ENCODE peak calls at places on chromosomes 12 and 14, in four cellular contexts. M is fibroblast of lung, Q is MM.1S, H is SK-N-SH. K is an unnamed sample.
A peak's percentile ranks its signal among the peaks of the same experiment; 100 is the strongest.

GRCh38 chr12:28189774-28190320 is 409 bp upstream of the CCDC91 start:
- DNase-seq in M (no peak), Q (no peak), H (no peak), K (no peak)

GRCh38 chr12:56115329-56115728 is 1.1 kb upstream of the RPL41 start:
- DNase-seq in M (peak; percentile 20), Q (no peak), H (no peak), K (no peak)

GRCh38 chr14:92880351-92880750 is 42.6 kb upstream of the CHGA start:
- DNase-seq in M (no peak), Q (no peak), H (no peak), K (no peak)

GRCh38 chr14:77458249-77458950 is 507 bp downstream of the AHSA1 start:
- DNase-seq in M (peak; percentile 16), Q (peak; percentile 23), H (peak; percentile 59), K (peak; percentile 46)

GRCh38 chr14:76867536-76868452 is 41.6 kb downstream of the LRRC74A start:
- DNase-seq in M (no peak), Q (no peak), H (no peak), K (peak; percentile 39)

GRCh38 chr12:73274972-73275371 is 1002.8 kb downstream of the TRHDE start:
- DNase-seq in M (no peak), Q (no peak), H (no peak), K (no peak)

GRCh38 chr12:52903285-52903854 is 1.5 kb downstream of the KRT8 start:
- DNase-seq in M (peak; percentile 81), Q (no peak), H (peak; percentile 72), K (peak; percentile 18)

GRCh38 chr12:52946797-52947547 is 1.9 kb upstream of the KRT18 start:
- DNase-seq in M (no peak), Q (no peak), H (no peak), K (no peak)

GRCh38 chr14:75977544-75977943 is 4.3 kb downstream of the TGFB3 start:
- DNase-seq in M (no peak), Q (no peak), H (no peak), K (no peak)

GRCh38 chr12:108735855-108736254 is 4.5 kb upstream of the CORO1C start:
- DNase-seq in M (no peak), Q (no peak), H (no peak), K (no peak)

GRCh38 chr12:107228076-107228475 is 134.7 kb upstream of the CRY1 start:
- DNase-seq in M (no peak), Q (no peak), H (no peak), K (no peak)

DNA sequence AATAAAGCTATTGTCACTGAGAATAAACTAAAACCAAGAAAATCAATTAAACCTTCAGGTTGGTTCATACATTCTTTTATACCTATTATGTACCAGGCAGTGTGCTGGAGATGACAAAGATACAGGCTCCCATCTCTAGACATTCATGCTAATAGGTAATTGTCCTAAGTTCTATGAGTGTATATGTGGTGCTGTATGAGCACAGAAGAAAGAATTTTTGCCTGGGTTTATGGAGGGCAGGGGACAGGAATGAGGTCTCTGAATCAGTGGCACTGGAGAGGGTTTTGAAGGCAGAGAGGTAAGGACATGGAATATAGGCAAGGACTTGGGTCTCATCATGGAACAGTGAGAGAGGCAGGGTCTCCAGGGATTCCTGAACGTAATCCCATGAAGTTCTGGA is 38.7 kb downstream of the MAP1LC3B2 start:
- DNase-seq in M (no peak), Q (no peak), H (no peak), K (no peak)
- H3K4me2 ChIP-seq in M (no peak overlapping the region), Q (no peak overlapping the region), H (no peak overlapping the region), K (no peak overlapping the region)

DNA sequence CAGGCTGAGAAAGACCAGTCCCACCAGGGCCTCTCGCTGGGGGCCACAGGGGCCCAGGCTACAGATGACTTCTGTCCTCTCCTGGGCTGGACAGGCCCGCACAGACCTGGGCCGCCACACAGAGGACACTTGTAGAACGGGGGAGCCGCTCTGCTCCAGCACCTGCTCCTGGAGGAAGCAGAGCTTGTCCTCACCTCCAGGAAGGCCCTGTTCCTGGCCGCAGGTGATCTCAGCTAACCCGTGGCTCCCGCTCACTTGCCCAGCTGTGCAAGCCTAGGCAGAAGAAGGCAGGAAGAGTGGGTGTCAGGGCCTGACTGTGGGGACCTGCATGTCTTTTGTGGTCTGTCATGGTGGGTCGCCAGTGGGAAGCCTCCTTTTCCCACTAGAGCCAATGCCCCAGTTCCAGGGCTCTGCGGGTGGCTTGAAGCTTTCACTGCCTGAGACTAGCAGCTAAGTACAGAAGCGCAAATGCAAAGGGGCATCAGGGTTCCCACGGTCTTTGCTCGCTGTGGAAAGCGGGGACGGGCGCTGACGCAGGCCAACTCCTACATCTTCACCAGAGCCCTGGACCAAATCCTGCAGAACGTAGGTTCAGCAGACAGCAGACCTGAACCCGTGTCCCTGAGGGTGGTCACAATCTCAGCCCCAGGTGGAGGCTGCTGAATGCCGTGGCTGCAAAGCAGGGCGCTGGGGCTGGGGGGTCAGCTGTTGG is 8.8 kb upstream of the CEP170B start:
- DNase-seq in M (no peak), Q (no peak), H (no peak), K (no peak)
- H3K9ac ChIP-seq in M (no peak overlapping the region), Q (no peak overlapping the region), H (no peak overlapping the region), K (no peak overlapping the region)

DNA sequence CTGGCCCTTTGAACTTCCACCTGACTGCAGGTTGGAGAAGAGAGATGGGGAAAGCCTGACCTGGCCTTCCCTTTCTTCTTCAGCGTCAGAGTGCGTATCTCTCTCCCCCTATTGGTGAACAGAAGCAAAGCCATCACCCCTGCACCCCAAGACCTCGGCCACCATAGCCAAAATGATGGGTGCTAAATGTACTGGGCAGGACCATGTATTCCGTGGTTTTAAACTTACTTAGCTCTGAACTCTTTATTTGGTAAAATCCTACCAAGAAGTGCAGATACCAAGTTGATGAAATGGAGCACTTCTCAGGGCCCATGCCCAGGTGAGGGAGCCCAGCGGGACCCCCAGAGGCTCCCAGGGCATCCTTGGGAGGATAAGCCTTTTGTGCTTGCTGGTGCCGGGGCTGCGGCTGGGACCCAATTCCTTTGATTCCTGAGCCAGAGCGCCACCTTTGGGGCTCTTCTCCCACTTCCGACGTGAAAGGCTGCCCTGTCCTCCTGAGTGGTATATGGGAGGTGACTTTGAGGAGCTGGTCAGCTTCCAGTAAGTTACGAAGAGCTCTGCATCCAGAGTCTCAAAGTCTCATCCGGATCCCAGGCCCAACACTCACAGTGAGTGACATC is 9.4 kb downstream of the CCND2 start:
- DNase-seq in M (no peak), Q (no peak), H (no peak), K (no peak)
- TF ChIP-seq CTCF in M (no peak), Q (peak; percentile 32), H (no peak), K (no peak)

GRCh38 chr12:47364251-47364650 is 284.5 kb upstream of the AMIGO2 start:
- DNase-seq in M (no peak), Q (no peak), H (no peak), K (no peak)
- H3K4me2 ChIP-seq in M (no peak overlapping the region), Q (peak overlapping the region; percentile 27), H (no peak overlapping the region), K (peak overlapping the region; percentile 29)

DNA sequence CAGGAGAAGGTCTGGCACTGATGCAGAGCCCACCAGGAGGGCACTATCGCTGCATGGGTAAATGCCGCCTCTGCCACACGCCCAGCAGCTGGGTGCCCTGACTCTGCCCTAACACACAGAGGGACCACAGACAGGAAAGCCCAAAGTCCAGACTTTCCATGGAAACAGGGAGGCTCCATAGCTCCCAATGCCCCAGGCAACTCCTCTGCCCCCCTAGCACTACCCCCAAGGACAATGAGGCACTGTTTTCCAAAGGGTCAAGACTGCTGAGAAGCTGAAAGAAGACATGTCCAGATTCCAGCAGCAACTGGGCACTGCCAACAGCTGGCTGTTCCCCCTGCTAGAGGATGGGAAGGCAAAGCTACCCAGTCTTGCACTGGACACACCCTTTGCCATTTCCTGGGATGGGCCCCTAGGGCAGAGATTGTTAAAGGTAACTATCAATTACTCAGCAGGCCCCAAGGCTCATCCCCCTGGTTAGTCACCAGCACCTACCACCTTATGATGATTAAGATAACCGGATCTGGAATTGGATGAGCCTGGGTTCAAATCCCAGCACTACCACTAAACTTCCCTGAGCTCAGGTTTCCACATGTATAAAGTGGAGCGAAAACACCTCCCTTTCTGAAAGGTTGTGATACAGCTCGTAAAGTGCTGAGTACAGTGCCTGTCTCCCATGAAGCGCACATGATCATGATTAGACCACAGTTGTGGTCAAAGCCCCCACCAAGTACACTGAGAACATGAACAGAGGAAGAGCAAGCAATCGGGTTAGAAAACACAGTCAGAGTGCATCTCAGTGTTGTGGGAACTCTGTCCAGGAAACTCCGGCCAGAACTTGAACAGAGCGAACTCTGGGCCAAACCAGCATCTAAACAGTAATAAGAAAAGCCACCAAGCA is 3.3 kb downstream of the PXN start:
- DNase-seq in M (no peak), Q (no peak), H (no peak), K (no peak)
- H3K9ac ChIP-seq in M (peak overlapping the region; percentile 5), Q (no peak overlapping the region), H (peak overlapping the region; percentile 92), K (no peak overlapping the region)

GRCh38 chr12:60977966-60978365 is 1282.2 kb upstream of the USP15 start:
- DNase-seq in M (no peak), Q (no peak), H (no peak), K (no peak)
- TF ChIP-seq CTCF in M (peak; percentile 19), Q (peak; percentile 18), H (peak; percentile 31), K (peak; percentile 26)

GRCh38 chr14:104731249-104731924 is 7.4 kb downstream of the ADSS1 start:
- DNase-seq in M (no peak), Q (no peak), H (peak; percentile 75), K (peak; percentile 22)
- H3K4me2 ChIP-seq in M (no peak overlapping the region), Q (no peak overlapping the region), H (no peak overlapping the region), K (no peak overlapping the region)

DNA sequence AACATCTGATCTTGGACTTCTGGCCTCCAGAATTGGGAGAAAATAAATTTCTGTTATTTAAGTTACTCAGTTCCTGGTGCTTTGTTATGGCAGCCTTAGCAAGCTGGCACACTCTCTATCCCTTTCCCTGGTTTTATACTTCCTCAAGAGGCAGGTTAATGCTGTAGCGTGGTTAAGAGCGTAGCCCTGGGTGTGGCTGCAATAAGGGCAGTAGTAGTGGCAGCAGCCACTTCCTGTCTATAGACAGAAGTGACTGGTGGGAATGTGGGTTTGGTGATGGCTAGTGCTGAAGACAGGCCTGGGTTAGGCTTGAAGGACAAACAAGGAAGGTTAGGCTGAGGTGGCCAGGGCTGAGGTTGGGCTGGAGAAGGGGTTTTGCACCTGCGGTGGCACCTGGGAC is 3.6 kb upstream of the LGALS3 start:
- DNase-seq in M (no peak), Q (no peak), H (no peak), K (no peak)
- H3K9ac ChIP-seq in M (no peak overlapping the region), Q (no peak overlapping the region), H (no peak overlapping the region), K (no peak overlapping the region)

GRCh38 chr14:50063876-50064420 is 52.4 kb downstream of the VCPKMT start:
- DNase-seq in M (no peak), Q (no peak), H (no peak), K (no peak)

GRCh38 chr14:50064993-50065392 is 51.4 kb downstream of the VCPKMT start:
- DNase-seq in M (peak; percentile 52), Q (peak; percentile 89), H (no peak), K (peak; percentile 32)

GRCh38 chr14:50060871-50061663 is 55.3 kb downstream of the VCPKMT start:
- DNase-seq in M (peak; percentile 92), Q (no peak), H (peak; percentile 66), K (peak; percentile 75)

GRCh38 chr14:50061664-50062437 is 54.5 kb downstream of the VCPKMT start:
- DNase-seq in M (peak; percentile 41), Q (no peak), H (peak; percentile 83), K (peak; percentile 88)

GRCh38 chr14:50062438-50063039 is 53.8 kb downstream of the VCPKMT start:
- DNase-seq in M (peak; percentile 71), Q (no peak), H (peak; percentile 55), K (peak; percentile 77)
- TF ChIP-seq CTCF in M (no peak), Q (no peak), H (no peak), K (peak; percentile 17)